ENCODE peak calls at places on chromosomes 12 and 14, in six cellular contexts. P, N, K, Y, D and I are unnamed samples.
A peak's percentile ranks its signal among the peaks of the same experiment; 100 is the strongest.

GRCh38 chr14:100714205-100714781 is 12.4 kb upstream of the DLK1 start:
- DNase-seq in P (no peak), N (no peak), K (no peak), Y (no peak), D (no peak), I (no peak)

GRCh38 chr12:116370886-116371580 is 93.5 kb upstream of the MED13L start:
- DNase-seq in P (no peak), N (no peak), K (no peak), Y (no peak), D (no peak), I (no peak)

GRCh38 chr12:90399317-90399716 is 555.7 kb downstream of the CCER1 start:
- DNase-seq in P (no peak), N (no peak), K (no peak), Y (no peak), D (no peak), I (no peak)

GRCh38 chr14:75317148-75317547 is 38.5 kb downstream of the FOS start:
- DNase-seq in P (no peak), N (no peak), K (no peak), Y (no peak), D (no peak), I (no peak)

GRCh38 chr12:39586811-39587210 is 32.8 kb downstream of the ABCD2 start:
- DNase-seq in P (no peak), N (no peak), K (no peak), Y (no peak), D (no peak), I (peak; percentile 38)

GRCh38 chr14:99899578-99900178 is 106.5 kb downstream of the EML1 start:
- DNase-seq in P (no peak), N (no peak), K (no peak), Y (no peak), D (no peak), I (no peak)

GRCh38 chr12:101698782-101699347 is 1.4 kb downstream of the CHPT1 start:
- DNase-seq in P (peak; percentile 12), N (peak; percentile 30), K (no peak), Y (no peak), D (no peak), I (no peak)

GRCh38 chr14:105093426-105094192 is 28.4 kb upstream of the GPR132 start:
- DNase-seq in P (peak; percentile 91), N (no peak), K (peak; percentile 92), Y (no peak), D (peak; percentile 32), I (no peak)

GRCh38 chr12:5912437-5913334 is 32.4 kb downstream of the ANO2 start:
- DNase-seq in P (no peak), N (no peak), K (peak; percentile 86), Y (peak; percentile 19), D (no peak), I (no peak)

GRCh38 chr12:8681129-8681902 is 16.5 kb upstream of the RIMKLB start:
- DNase-seq in P (peak; percentile 58), N (no peak), K (peak; percentile 77), Y (no peak), D (no peak), I (no peak)

GRCh38 chr12:85872497-85873091 is 1.5 kb upstream of the NTS start:
- DNase-seq in P (peak; percentile 16), N (peak; percentile 49), K (no peak), Y (no peak), D (peak; percentile 67), I (no peak)

GRCh38 chr14:57930241-57930975 is 64.5 kb upstream of the SLC35F4 start:
- DNase-seq in P (no peak), N (no peak), K (no peak), Y (no peak), D (no peak), I (no peak)

GRCh38 chr12:59407799-59408198 is 188.0 kb upstream of the SLC16A7 start:
- DNase-seq in P (peak; percentile 13), N (no peak), K (no peak), Y (no peak), D (no peak), I (no peak)

GRCh38 chr12:25694072-25694471 is 141.0 kb upstream of the LMNTD1 start:
- DNase-seq in P (no peak), N (peak; percentile 95), K (no peak), Y (no peak), D (no peak), I (peak; percentile 8)

GRCh38 chr12:14554281-14555008 is 13.2 kb downstream of the PLBD1 start:
- DNase-seq in P (peak; percentile 86), N (no peak), K (no peak), Y (peak; percentile 66), D (peak; percentile 21), I (no peak)

GRCh38 chr14:66610154-66610563 is 102.2 kb downstream of the GPHN start:
- DNase-seq in P (no peak), N (no peak), K (no peak), Y (no peak), D (no peak), I (no peak)

GRCh38 chr12:64610092-64610659 is at the start of gene RASSF3:
- DNase-seq in P (peak; percentile 93), N (peak; percentile 72), K (peak; percentile 90), Y (peak; percentile 78), D (peak; percentile 79), I (no peak)

GRCh38 chr12:109926488-109927210 is 26.6 kb downstream of the TCHP start:
- DNase-seq in P (no peak), N (no peak), K (no peak), Y (no peak), D (no peak), I (no peak)

GRCh38 chr14:89207925-89208328 is 209.1 kb downstream of the FOXN3 start:
- DNase-seq in P (no peak), N (no peak), K (no peak), Y (no peak), D (peak; percentile 85), I (no peak)

GRCh38 chr12:8887285-8887715 is 27.0 kb upstream of the PHC1 start:
- DNase-seq in P (no peak), N (no peak), K (no peak), Y (no peak), D (no peak), I (no peak)

GRCh38 chr14:66076166-66076565 is 410.0 kb upstream of the CCDC196 start:
- DNase-seq in P (no peak), N (no peak), K (no peak), Y (no peak), D (no peak), I (no peak)

GRCh38 chr14:21191261-21191808 is 35.5 kb upstream of the OR5AU1 start:
- DNase-seq in P (no peak), N (no peak), K (peak; percentile 32), Y (no peak), D (no peak), I (no peak)

GRCh38 chr12:80193900-80194299 is 94.6 kb downstream of the OTOGL start:
- DNase-seq in P (no peak), N (no peak), K (no peak), Y (no peak), D (no peak), I (no peak)

GRCh38 chr12:16454481-16454880 is 107.0 kb downstream of the MGST1 start:
- DNase-seq in P (no peak), N (no peak), K (no peak), Y (no peak), D (no peak), I (no peak)